ENCODE peak calls at places on chromosome 17, in seven cellular contexts. C, N, K, M, A, P and Z are unnamed samples.

GRCh38 chr17:29584452-29585079 is 4.9 kb downstream of the GIT1 start:
- DNase-seq in K (no peak), P (no peak), A (no peak), C (no peak), M (no peak), N (no peak), Z (no peak)

GRCh38 chr17:79575229-79575628 is 35.6 kb downstream of the RBFOX3 start:
- DNase-seq in N (no peak), A (no peak), C (peak; percentile 45), M (no peak), P (no peak), K (no peak), Z (no peak)

GRCh38 chr17:55691666-55692065 is 31.0 kb downstream of the TMEM100 start:
- DNase-seq in A (no peak), C (no peak), N (no peak), M (no peak), K (no peak), P (no peak), Z (no peak)

GRCh38 chr17:28571255-28572122 is at the start of gene PIGS:
- DNase-seq in P (peak; percentile 93), N (peak; percentile 81), M (peak; percentile 93), K (peak; percentile 88), A (peak; percentile 100), C (peak; percentile 98), Z (peak; percentile 99)

GRCh38 chr17:76862079-76862478 is 6.1 kb upstream of the MGAT5B start:
- DNase-seq in C (no peak), M (no peak), A (no peak), K (no peak), P (no peak), N (no peak), Z (no peak)

GRCh38 chr17:40515491-40516041 is 14.1 kb upstream of the TNS4 start:
- DNase-seq in M (peak; percentile 46), K (no peak), A (no peak), P (no peak), N (no peak), C (peak; percentile 25), Z (no peak)

GRCh38 chr17:72119280-72119962 is 1.4 kb upstream of the SOX9 start:
- DNase-seq in N (no peak), P (no peak), K (no peak), A (no peak), C (no peak), M (no peak), Z (no peak)

GRCh38 chr17:79425686-79426085 is 185.2 kb downstream of the RBFOX3 start:
- DNase-seq in P (no peak), K (no peak), C (no peak), A (no peak), M (no peak), N (no peak), Z (no peak)

GRCh38 chr17:74206332-74206818 is 2.9 kb downstream of the RPL38 start:
- DNase-seq in N (no peak), C (no peak), A (no peak), M (no peak), K (no peak), P (no peak), Z (no peak)

GRCh38 chr17:8799851-8800212 is 667 bp upstream of the MFSD6L start:
- DNase-seq in K (no peak), A (no peak), N (no peak), C (no peak), M (no peak), P (no peak), Z (peak; percentile 34)

GRCh38 chr17:61805399-61805798 is 57.9 kb downstream of the BRIP1 start:
- DNase-seq in N (peak; percentile 13), M (no peak), C (no peak), A (no peak), K (no peak), P (no peak), Z (no peak)

GRCh38 chr17:83199500-83200201 is 120.2 kb downstream of the METRNL start:
- DNase-seq in A (no peak), N (no peak), M (peak; percentile 80), P (no peak), K (no peak), C (peak; percentile 82), Z (no peak)

GRCh38 chr17:37090941-37091340 is 142.2 kb downstream of the AATF start:
- DNase-seq in P (no peak), N (no peak), C (no peak), A (no peak), M (no peak), K (no peak), Z (no peak)

GRCh38 chr17:77441130-77441920 is 300.6 kb downstream of the SEC14L1 start:
- DNase-seq in M (peak; percentile 75), P (no peak), K (no peak), A (no peak), N (no peak), C (no peak), Z (no peak)

GRCh38 chr17:4886830-4887229 is 12.5 kb upstream of the C17orf107 start:
- DNase-seq in A (no peak), P (no peak), N (no peak), K (no peak), M (no peak), C (no peak), Z (no peak)

GRCh38 chr17:68533887-68534700 is 21.9 kb downstream of the PRKAR1A start:
- DNase-seq in C (no peak), N (no peak), P (no peak), A (no peak), M (no peak), K (no peak), Z (no peak)

GRCh38 chr17:4573682-4574081 is 10.6 kb upstream of the SMTNL2 start:
- DNase-seq in P (no peak), K (no peak), A (peak; percentile 67), C (no peak), M (peak; percentile 85), N (no peak), Z (no peak)

GRCh38 chr17:37742114-37742761 is 2.6 kb downstream of the HNF1B start:
- DNase-seq in P (peak; percentile 50), A (peak; percentile 48), K (peak; percentile 53), N (no peak), M (no peak), C (no peak), Z (no peak)

GRCh38 chr17:28974451-28974850 is 23.1 kb upstream of the PHF12 start:
- DNase-seq in M (no peak), A (no peak), K (no peak), N (no peak), P (no peak), C (no peak), Z (no peak)

GRCh38 chr17:31319253-31319661 is 2.2 kb downstream of the EVI2A start:
- DNase-seq in K (no peak), C (no peak), N (no peak), M (no peak), P (no peak), A (no peak), Z (no peak)

GRCh38 chr17:56172517-56172982 is 19.3 kb downstream of the ANKFN1 start:
- DNase-seq in M (no peak), P (no peak), C (no peak), N (no peak), K (no peak), A (no peak), Z (no peak)

GRCh38 chr17:4407851-4408250 is 25.9 kb upstream of the SPNS3 start:
- DNase-seq in K (no peak), P (no peak), A (no peak), M (no peak), C (no peak), N (no peak), Z (no peak)